ENCODE peak calls at places on chromosomes 5 and 9, in eight cellular contexts. Q, Y, T, K, W, B, L and V are unnamed samples.

GRCh38 chr9:38068616-38068865 is 486 bp downstream of the SHB start:
- DNase-seq in Q (no peak), Y (no peak), T (peak; percentile 16), K (peak; percentile 27), W (no peak), B (peak; percentile 41), L (peak; percentile 30), V (no peak)

GRCh38 chr9:125613156-125613555 is 93.9 kb downstream of the MAPKAP1 start:
- DNase-seq in Q (no peak), Y (no peak), T (no peak), K (no peak), W (no peak), B (no peak), L (no peak), V (no peak)

GRCh38 chr5:126531543-126532120 is 63.4 kb downstream of the ALDH7A1 start:
- DNase-seq in Q (no peak), Y (no peak), T (no peak), K (no peak), W (no peak), B (no peak), L (no peak), V (no peak)

GRCh38 chr9:136201609-136202448 is 3.1 kb downstream of the LHX3 start:
- DNase-seq in Q (no peak), Y (no peak), T (no peak), K (no peak), W (no peak), B (no peak), L (no peak), V (no peak)

GRCh38 chr5:134580001-134580460 is 52.6 kb downstream of the SAR1B start:
- DNase-seq in Q (no peak), Y (peak; percentile 44), T (no peak), K (no peak), W (no peak), B (no peak), L (no peak), V (peak; percentile 50)

GRCh38 chr9:121303456-121304451 is 35.8 kb downstream of the GSN start:
- DNase-seq in Q (no peak), Y (peak; percentile 58), T (no peak), K (no peak), W (no peak), B (no peak), L (no peak), V (peak; percentile 43)

GRCh38 chr5:150527038-150527437 is 19.1 kb downstream of the NDST1 start:
- DNase-seq in Q (no peak), Y (no peak), T (no peak), K (no peak), W (no peak), B (no peak), L (no peak), V (no peak)

GRCh38 chr9:33029106-33029788 is 4.2 kb downstream of the DNAJA1 start:
- DNase-seq in Q (no peak), Y (no peak), T (no peak), K (no peak), W (no peak), B (no peak), L (no peak), V (no peak)

GRCh38 chr5:84634256-84634655 is 249.6 kb upstream of the EDIL3 start:
- DNase-seq in Q (peak; percentile 4), Y (no peak), T (no peak), K (no peak), W (no peak), B (no peak), L (no peak), V (peak; percentile 56)

GRCh38 chr5:139882961-139883539 is 87.4 kb downstream of the PSD2 start:
- DNase-seq in Q (no peak), Y (no peak), T (no peak), K (no peak), W (no peak), B (no peak), L (no peak), V (peak; percentile 71)

GRCh38 chr5:177195307-177195952 is 61.9 kb downstream of the NSD1 start:
- DNase-seq in Q (peak; percentile 57), Y (no peak), T (no peak), K (no peak), W (no peak), B (no peak), L (no peak), V (no peak)

GRCh38 chr5:10457682-10458574 is 16.2 kb downstream of the ROPN1L start:
- DNase-seq in Q (no peak), Y (no peak), T (no peak), K (no peak), W (no peak), B (no peak), L (no peak), V (peak; percentile 58)

GRCh38 chr5:142484821-142485387 is 160.1 kb upstream of the SPRY4 start:
- DNase-seq in Q (peak; percentile 47), Y (no peak), T (no peak), K (no peak), W (no peak), B (no peak), L (no peak), V (no peak)

GRCh38 chr5:10140195-10140973 is 109.3 kb downstream of the ATPSCKMT start:
- DNase-seq in Q (no peak), Y (no peak), T (no peak), K (no peak), W (no peak), B (no peak), L (no peak), V (no peak)

GRCh38 chr5:177312649-177313181 is 1.0 kb upstream of the MXD3 start:
- DNase-seq in Q (no peak), Y (no peak), T (no peak), K (no peak), W (no peak), B (no peak), L (peak; percentile 92), V (peak; percentile 89)

GRCh38 chr5:168261212-168261575 is 30.3 kb upstream of the WWC1 start:
- DNase-seq in Q (no peak), Y (no peak), T (no peak), K (no peak), W (no peak), B (no peak), L (no peak), V (no peak)

GRCh38 chr9:92097997-92098482 is 17.2 kb downstream of the SPTLC1 start:
- DNase-seq in Q (peak; percentile 62), Y (peak; percentile 87), T (no peak), K (no peak), W (peak; percentile 25), B (peak; percentile 43), L (no peak), V (no peak)

GRCh38 chr5:131328536-131329186 is 64.8 kb downstream of the CDC42SE2 start:
- DNase-seq in Q (peak; percentile 17), Y (no peak), T (no peak), K (no peak), W (no peak), B (no peak), L (no peak), V (no peak)

GRCh38 chr9:131448818-131449217 is 53.9 kb upstream of the POMT1 start:
- DNase-seq in Q (no peak), Y (peak; percentile 17), T (no peak), K (no peak), W (no peak), B (no peak), L (no peak), V (no peak)

GRCh38 chr9:111805841-111806241 is 11.1 kb upstream of the SHOC1 start:
- DNase-seq in Q (peak; percentile 34), Y (no peak), T (no peak), K (no peak), W (no peak), B (no peak), L (no peak), V (no peak)

GRCh38 chr9:34701023-34701768 is 8.7 kb downstream of the CCL21 start:
- DNase-seq in Q (peak; percentile 43), Y (peak; percentile 84), T (peak; percentile 74), K (peak; percentile 52), W (peak; percentile 60), B (peak; percentile 74), L (peak; percentile 18), V (peak; percentile 86)

GRCh38 chr9:84121991-84122523 is 141.5 kb downstream of the RMI1 start:
- DNase-seq in Q (no peak), Y (no peak), T (no peak), K (peak; percentile 59), W (no peak), B (no peak), L (no peak), V (no peak)

GRCh38 chr5:158739941-158740340 is 359.8 kb downstream of the EBF1 start:
- DNase-seq in Q (no peak), Y (no peak), T (no peak), K (no peak), W (no peak), B (no peak), L (no peak), V (no peak)

GRCh38 chr9:113223963-113224362 is 2.6 kb downstream of the SLC31A1 start:
- DNase-seq in Q (peak; percentile 41), Y (no peak), T (no peak), K (no peak), W (no peak), B (no peak), L (no peak), V (no peak)

GRCh38 chr9:34496149-34496712 is 26.6 kb downstream of the ENHO start:
- DNase-seq in Q (no peak), Y (no peak), T (no peak), K (no peak), W (no peak), B (no peak), L (no peak), V (peak; percentile 37)

GRCh38 chr9:105191508-105192118 is 52.8 kb upstream of the SLC44A1 start:
- DNase-seq in Q (no peak), Y (no peak), T (no peak), K (no peak), W (no peak), B (no peak), L (no peak), V (no peak)